ENCODE peak calls at places on chromosomes 16 and 17, in four cellular contexts. V is SK-N-SH, O is HepG2, L is K562. H is an unnamed sample. For H3K4me1, the result is how much of the 10 kb centered on the place peaks cover.

GRCh38 chr17:44115585-44116415 is 7.6 kb downstream of the HDAC5 start:
- DNase-seq in V (peak), O (no peak), L (peak), H (no peak)

GRCh38 chr16:79573071-79573470 is 27.5 kb downstream of the MAF start:
- DNase-seq in V (no peak), O (no peak), L (no peak), H (no peak)

GRCh38 chr17:70924776-70925175 is 755.4 kb downstream of the KCNJ2 start:
- DNase-seq in V (no peak), O (no peak), L (no peak), H (no peak)

GRCh38 chr17:13885550-13885949 is 183.8 kb upstream of the COX10 start:
- DNase-seq in V (no peak), O (no peak), L (no peak), H (no peak)

GRCh38 chr16:87371261-87371866 is 12.2 kb downstream of the FBXO31 start:
- DNase-seq in V (peak), O (no peak), L (no peak), H (no peak)

GRCh38 chr17:8324132-8324531 is 14.1 kb downstream of the ARHGEF15 start:
- DNase-seq in V (peak), O (no peak), L (no peak), H (no peak)

GRCh38 chr17:12928736-12929135 is 89.1 kb downstream of the ELAC2 start:
- DNase-seq in V (no peak), O (peak), L (no peak), H (no peak)

GRCh38 chr16:1828645-1829410 is 1.8 kb downstream of the FAHD1 start:
- DNase-seq in V (no peak), O (peak), L (no peak), H (no peak)

GRCh38 chr17:63480826-63481487 is 4.1 kb downstream of the ACE start:
- DNase-seq in V (peak), O (no peak), L (no peak), H (no peak)

GRCh38 chr17:9381068-9381467 is 194.6 kb downstream of the STX8 start:
- DNase-seq in V (no peak), O (no peak), L (no peak), H (no peak)

GRCh38 chr17:45197555-45198334 is 23.9 kb upstream of the FMNL1 start:
- DNase-seq in V (peak), O (peak), L (peak), H (peak)

GRCh38 chr16:10514369-10515055 is 65.9 kb downstream of the EMP2 start:
- DNase-seq in V (peak), O (peak), L (peak), H (no peak)

GRCh38 chr17:80414508-80414802 is 512 bp upstream of the ENDOV start:
- DNase-seq in V (no peak), O (peak), L (peak), H (no peak)

GRCh38 chr17:81552244-81553017 is at the start of gene FAAP100:
- DNase-seq in V (peak), O (peak), L (peak), H (peak)

GRCh38 chr17:81551458-81552243 is 502 bp downstream of the FAAP100 start:
- DNase-seq in V (peak), O (peak), L (peak), H (no peak)

GRCh38 chr17:81553616-81554181 is 1.5 kb upstream of the FAAP100 start:
- DNase-seq in V (peak), O (no peak), L (no peak), H (peak)

GRCh38 chr17:81550830-81551457 is 1.2 kb downstream of the FAAP100 start:
- DNase-seq in V (no peak), O (no peak), L (no peak), H (no peak)

DNA sequence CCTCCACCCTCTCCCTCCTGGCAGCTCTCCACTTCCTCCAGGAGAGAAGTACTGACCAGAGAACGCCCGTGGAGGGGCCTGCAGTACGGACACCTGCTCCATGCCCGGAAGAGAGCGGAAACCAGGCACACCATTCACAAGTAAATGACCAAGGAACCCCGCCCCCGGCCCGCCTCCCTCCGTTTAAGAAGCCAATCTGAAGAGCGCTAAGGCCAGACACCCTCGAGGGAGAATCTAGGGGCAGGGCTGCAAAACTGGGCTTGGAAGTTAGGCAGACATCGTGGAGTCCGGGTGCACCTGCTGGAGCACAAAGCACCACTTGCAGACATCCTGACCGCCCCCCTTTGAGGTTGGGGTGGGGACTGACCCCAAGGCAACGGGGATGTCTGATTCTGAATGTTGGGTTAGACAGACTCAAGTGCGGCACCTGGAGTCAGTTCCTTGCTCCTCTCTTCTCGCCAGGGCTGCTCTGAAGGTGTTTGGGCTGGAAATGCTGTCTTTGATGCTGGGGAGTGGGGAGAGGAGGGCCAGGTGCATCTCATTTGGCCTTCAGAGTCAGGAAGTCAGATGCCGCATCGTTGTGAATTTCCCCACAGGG is 964 bp upstream of the FAAP100 start:
- DNase-seq in V (peak), O (peak), L (peak), H (peak)
- TF ChIP-seq NFIC in V (no peak), O (no peak), L (no peak), H (no peak)

DNA sequence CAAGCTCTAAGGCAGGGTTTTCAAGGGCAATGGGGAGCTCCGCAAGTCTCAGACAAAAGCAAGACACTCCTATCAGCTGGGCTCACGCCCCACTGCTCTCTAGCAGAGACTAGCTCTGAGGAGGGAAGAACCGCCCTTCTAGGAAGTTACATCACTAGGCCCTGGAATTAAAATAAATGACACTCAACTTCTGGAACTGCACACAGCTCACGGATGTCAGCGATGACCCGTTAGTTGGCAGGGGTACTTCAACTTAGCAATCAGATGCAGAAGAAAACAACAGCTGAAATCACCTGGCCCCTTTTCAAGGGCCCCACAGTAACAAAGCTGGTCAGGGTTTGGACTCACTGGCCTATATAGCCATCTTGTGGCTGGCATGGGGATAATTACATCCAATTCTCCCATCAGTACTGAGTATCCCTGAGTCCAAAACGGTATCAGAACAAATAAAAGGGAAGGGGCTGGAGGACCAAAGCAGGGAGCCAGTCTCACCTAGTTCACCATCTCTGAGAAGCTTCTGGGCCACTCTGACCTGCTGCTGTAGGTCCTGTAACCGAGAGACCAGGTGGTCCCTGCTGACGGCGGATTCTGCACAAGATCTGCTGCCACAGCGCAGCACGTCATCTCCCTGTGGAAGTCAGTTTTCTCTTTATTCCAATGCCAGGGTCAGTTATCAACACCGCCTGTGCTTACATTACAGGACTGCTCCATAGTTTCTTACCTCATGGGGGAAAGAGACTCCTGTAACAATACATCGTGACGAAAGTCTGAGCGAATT is 22.2 kb downstream of the SERPINF1 start:
- DNase-seq in V (peak), O (peak), L (peak), H (no peak)
- H3K4me1 ChIP-seq in V (under half), O (under half), L (under half), H (under half)

GRCh38 chr16:85543536-85543935 is 69.6 kb upstream of the GSE1 start:
- DNase-seq in V (no peak), O (no peak), L (no peak), H (no peak)

GRCh38 chr16:85543998-85544397 is 69.1 kb upstream of the GSE1 start:
- DNase-seq in V (no peak), O (no peak), L (no peak), H (no peak)

GRCh38 chr16:85541619-85542547 is 71.2 kb upstream of the GSE1 start:
- DNase-seq in V (no peak), O (no peak), L (no peak), H (no peak)

GRCh38 chr16:85541181-85541580 is 71.9 kb upstream of the GSE1 start:
- DNase-seq in V (no peak), O (no peak), L (no peak), H (no peak)

DNA sequence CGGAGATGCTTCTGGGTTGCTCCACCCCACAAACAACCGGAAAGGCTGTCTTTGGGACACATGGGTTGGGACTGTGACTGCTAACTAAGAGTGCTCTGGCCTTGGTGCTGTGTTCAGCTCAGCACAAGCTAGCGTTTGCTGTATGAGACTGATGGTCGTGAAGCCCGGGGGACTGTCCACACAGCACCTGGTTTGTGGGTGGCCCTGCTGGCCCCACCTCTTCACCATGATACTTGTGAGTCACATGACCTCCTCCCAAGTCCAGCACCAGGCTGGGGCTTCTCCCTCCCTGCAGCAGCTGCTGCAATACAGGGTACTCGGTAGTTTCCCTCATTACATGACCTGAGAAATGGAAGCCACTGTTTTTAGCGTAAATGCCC is 70.6 kb upstream of the GSE1 start:
- DNase-seq in V (no peak), O (no peak), L (peak), H (no peak)
- TF ChIP-seq NFIC in V (no peak), O (no peak), L (no peak), H (no peak)

DNA sequence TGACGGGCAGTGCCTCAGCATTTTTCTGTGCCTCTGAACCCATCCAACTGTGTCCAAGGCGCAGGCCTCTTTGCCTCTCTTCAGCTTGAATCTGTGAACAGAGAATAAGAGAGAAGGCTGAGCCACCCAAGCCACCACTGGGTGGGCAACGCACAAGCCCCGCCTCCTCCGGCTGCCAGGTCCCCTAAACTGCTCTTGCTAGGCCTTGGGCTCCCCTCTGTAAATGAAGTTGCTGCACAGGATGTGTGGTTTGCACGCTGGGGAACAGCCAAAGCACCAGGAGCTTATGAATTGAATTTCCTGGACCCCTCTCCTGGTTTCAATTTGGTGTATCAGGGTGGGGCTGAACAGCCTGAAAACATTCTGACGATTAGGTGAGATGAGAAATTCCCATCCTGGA is 2.5 kb downstream of the CCL1 start:
- DNase-seq in V (no peak), O (no peak), L (no peak), H (no peak)
- H3K4me1 ChIP-seq in V (under half), O (under half), L (under half), H (under half)